ENCODE peak calls at places on chromosomes 1 and 21, in four cellular contexts. F is cardiac fibroblast, E is body of pancreas, B is foreskin fibroblast. D is an unnamed sample.

GRCh38 chr1:41682845-41683630 is 198.6 kb upstream of the EDN2 start:
- DNase-seq in E (no peak), F (no peak), B (no peak), D (no peak)

GRCh38 chr1:116498789-116499628 is 71.8 kb downstream of the CD58 start:
- DNase-seq in F (peak), E (peak), B (peak), D (peak)

GRCh38 chr1:234768171-234768568 is 158.2 kb upstream of the IRF2BP2 start:
- DNase-seq in F (no peak), B (no peak), E (no peak), D (no peak)

GRCh38 chr21:37093977-37094376 is 20.9 kb downstream of the TTC3 start:
- DNase-seq in E (no peak), F (no peak), B (no peak), D (no peak)

GRCh38 chr1:239810071-239810481 is 281.6 kb upstream of the FMN2 start:
- DNase-seq in F (no peak), B (peak), E (no peak), D (no peak)

GRCh38 chr21:38787461-38788274 is 18.1 kb upstream of the ETS2 start:
- DNase-seq in F (peak), B (no peak), E (peak), D (no peak)

GRCh38 chr1:14371806-14372497 is 226.5 kb upstream of the KAZN start:
- DNase-seq in B (peak), F (no peak), E (no peak), D (no peak)

GRCh38 chr1:117826551-117827078 is 102.8 kb downstream of the GDAP2 start:
- DNase-seq in E (peak), F (peak), B (peak), D (peak)

GRCh38 chr1:230832466-230832865 is 35.9 kb downstream of the C1orf198 start:
- DNase-seq in E (no peak), F (peak), B (peak), D (no peak)

GRCh38 chr1:230828421-230828820 is 39.9 kb downstream of the C1orf198 start:
- DNase-seq in E (no peak), F (no peak), B (no peak), D (no peak)

GRCh38 chr1:230833511-230833910 is 34.8 kb downstream of the C1orf198 start:
- DNase-seq in E (no peak), B (no peak), F (no peak), D (no peak)

GRCh38 chr1:230834292-230834691 is 34.0 kb downstream of the C1orf198 start:
- DNase-seq in E (no peak), B (no peak), F (peak), D (no peak)

GRCh38 chr1:230831706-230832105 is 36.6 kb downstream of the C1orf198 start:
- DNase-seq in F (peak), E (no peak), B (peak), D (peak)
- H3K4me3 ChIP-seq in F (no peak), E (no peak), B (no peak), D (no peak)

GRCh38 chr1:201553496-201554166 is 14.7 kb downstream of the NAV1 start:
- DNase-seq in E (no peak), B (no peak), F (no peak), D (no peak)
- H3K4me3 ChIP-seq in E (no peak), B (no peak), F (no peak), D (no peak)

GRCh38 chr21:33540711-33541104 is 1.2 kb downstream of the GART start:
- DNase-seq in B (no peak), F (no peak), E (no peak), D (no peak)
- H3K4me3 ChIP-seq in B (peak), F (peak), E (no peak), D (no peak)

GRCh38 chr1:62196091-62196690 is 1.5 kb downstream of the L1TD1 start:
- DNase-seq in B (no peak), E (no peak), F (no peak), D (no peak)

GRCh38 chr1:62198781-62199125 is 4.1 kb downstream of the L1TD1 start:
- DNase-seq in F (peak), E (peak), B (peak), D (peak)

GRCh38 chr1:62194651-62195282 is at the start of gene L1TD1:
- DNase-seq in E (no peak), F (no peak), B (no peak), D (peak)

DNA sequence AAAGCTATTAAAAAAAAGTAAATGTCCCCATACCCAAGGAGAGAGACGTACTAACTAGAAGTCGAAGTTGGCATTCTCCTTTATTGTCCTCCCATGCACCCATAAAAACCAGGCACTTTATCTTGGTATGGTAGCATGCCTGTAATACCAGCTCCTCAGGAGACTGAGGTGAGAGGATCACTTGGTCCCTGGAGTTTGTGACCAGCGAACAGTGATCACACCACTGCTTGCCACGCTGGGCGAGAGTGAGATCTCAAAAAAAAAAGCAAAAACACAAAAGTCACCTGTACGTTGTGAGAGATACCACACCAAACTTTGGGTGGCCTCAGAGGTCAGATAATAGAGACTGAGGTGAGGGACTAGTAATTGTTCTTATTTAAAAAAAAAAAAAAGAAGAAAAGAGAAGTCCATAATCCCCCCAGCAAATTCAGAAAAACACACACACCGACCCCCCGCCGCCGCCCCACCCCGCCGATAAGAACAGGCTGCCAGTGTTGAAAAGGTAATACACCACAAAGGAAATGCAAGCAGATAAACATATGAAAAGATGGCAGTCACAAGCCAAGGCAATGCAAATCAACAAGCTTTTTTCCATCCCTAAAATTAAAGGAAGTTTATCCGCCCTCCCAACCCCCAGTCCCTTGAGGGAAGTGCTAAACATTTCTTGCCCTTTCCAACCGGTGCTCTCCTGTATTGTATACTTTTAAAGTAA is 3.6 kb downstream of the L1TD1 start:
- DNase-seq in B (no peak), E (no peak), F (no peak), D (no peak)
- H3K4me3 ChIP-seq in B (no peak), E (no peak), F (no peak), D (no peak)

GRCh38 chr1:199929556-199929955 is 98.0 kb upstream of the NR5A2 start:
- DNase-seq in E (no peak), B (no peak), F (no peak), D (no peak)

GRCh38 chr1:199937161-199937560 is 90.3 kb upstream of the NR5A2 start:
- DNase-seq in E (no peak), F (no peak), B (no peak), D (no peak)

GRCh38 chr1:199932462-199932861 is 95.0 kb upstream of the NR5A2 start:
- DNase-seq in B (no peak), F (no peak), E (no peak), D (no peak)

GRCh38 chr1:199931666-199932377 is 95.7 kb upstream of the NR5A2 start:
- DNase-seq in F (peak), E (no peak), B (peak), D (peak)
- H3K4me3 ChIP-seq in F (no peak), E (no peak), B (no peak), D (no peak)

GRCh38 chr1:73674945-73675561 is 522.9 kb downstream of the LRRIQ3 start:
- DNase-seq in E (no peak), B (peak), F (peak), D (peak)

GRCh38 chr1:73671530-73671929 is 526.4 kb downstream of the LRRIQ3 start:
- DNase-seq in B (no peak), F (no peak), E (no peak), D (no peak)

DNA sequence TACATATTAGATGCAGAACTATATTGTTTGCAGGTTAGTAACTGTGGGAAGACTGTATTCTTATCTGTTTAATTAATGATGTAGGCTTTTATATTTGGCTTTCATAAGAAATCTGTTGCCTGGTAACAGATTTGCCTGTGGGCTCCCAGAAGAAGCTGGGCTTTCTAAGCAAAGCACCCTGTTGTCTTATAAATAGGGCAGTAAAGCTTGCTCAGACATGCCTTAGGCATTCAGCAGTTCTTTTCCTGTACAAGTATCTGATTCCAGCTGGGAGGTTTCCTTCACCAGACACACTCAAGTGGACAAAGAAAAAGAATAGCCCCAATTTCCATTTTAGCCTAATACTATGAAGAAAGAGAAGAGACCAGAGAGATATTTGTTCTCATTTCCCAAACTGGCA is 524.0 kb downstream of the LRRIQ3 start:
- DNase-seq in E (no peak), B (no peak), F (no peak), D (peak)
- H3K4me3 ChIP-seq in E (no peak), B (no peak), F (no peak), D (no peak)

GRCh38 chr1:206705744-206706297 is 21.1 kb downstream of the MAPKAPK2 start:
- DNase-seq in E (no peak), F (peak), B (no peak), D (no peak)

GRCh38 chr1:206704239-206704638 is 19.5 kb downstream of the MAPKAPK2 start:
- DNase-seq in B (no peak), E (no peak), F (no peak), D (no peak)

GRCh38 chr1:206706298-206706791 is 21.6 kb downstream of the MAPKAPK2 start:
- DNase-seq in F (peak), B (peak), E (no peak), D (peak)

GRCh38 chr1:206703647-206704046 is 18.9 kb downstream of the MAPKAPK2 start:
- DNase-seq in E (no peak), F (no peak), B (no peak), D (no peak)

GRCh38 chr1:206705187-206705586 is 20.5 kb downstream of the MAPKAPK2 start:
- DNase-seq in F (peak), B (peak), E (no peak), D (no peak)
- H3K4me3 ChIP-seq in F (no peak), B (no peak), E (no peak), D (no peak)

DNA sequence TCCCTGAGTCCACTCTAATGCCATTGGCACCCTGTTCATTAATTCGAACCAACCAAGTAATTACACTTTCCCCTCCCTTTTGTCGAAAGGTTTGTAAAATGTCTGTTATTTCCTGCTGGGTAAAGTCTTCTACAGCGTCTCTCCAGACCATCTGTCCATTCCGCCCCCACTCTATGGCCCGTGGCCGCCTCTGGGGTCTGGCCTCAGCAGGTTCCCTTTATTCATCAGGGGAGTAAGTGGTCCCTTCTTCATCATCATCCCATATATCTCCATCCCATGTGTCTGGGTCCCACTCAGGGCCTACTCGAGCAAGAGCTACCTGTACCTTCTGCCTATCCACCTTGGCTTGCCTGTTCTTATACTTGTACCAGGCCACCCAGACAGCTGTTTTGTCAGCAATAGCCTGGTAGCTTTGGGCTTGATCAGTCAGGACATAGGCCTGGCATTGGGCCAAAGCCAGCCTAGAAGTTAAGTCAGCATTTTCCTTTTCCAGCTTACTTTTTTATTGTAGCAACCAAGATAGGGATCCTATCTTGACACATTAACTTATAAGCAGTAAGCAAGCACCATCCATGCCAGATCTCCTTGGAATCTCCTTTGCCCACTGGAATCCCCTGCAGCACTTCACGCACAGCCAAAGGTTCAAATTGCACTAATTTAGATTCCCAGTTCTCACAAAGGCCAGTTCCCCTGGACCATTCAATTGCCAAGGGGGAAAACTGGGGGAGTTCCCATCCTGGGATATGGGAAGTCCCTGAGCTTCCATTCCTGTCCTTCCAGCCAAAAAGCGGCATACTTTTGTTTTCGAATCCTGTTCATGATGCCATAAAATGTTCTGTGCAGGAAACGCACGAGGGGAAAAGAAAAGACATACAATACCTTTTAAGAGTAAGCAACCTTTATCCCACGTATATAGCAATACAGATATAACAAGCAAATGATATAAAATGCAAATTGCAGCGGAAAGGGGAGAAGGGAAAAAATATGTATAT is 6.6 kb upstream of the STUM start:
- DNase-seq in F (peak), B (peak), E (peak), D (peak)
- H3K4me3 ChIP-seq in F (no peak), B (no peak), E (no peak), D (no peak)

GRCh38 chr1:70048336-70048735 is 157.0 kb downstream of the LRRC40 start:
- DNase-seq in F (no peak), B (peak), E (no peak), D (no peak)

GRCh38 chr1:70057500-70057899 is 147.9 kb downstream of the LRRC40 start:
- DNase-seq in E (no peak), F (no peak), B (peak), D (no peak)

GRCh38 chr1:70051926-70052325 is 153.5 kb downstream of the LRRC40 start:
- DNase-seq in F (no peak), E (no peak), B (no peak), D (no peak)
- H3K4me3 ChIP-seq in F (no peak), E (no peak), B (no peak), D (no peak)

GRCh38 chr21:44443291-44443890 is 11.9 kb upstream of the LRRC3 start:
- DNase-seq in B (no peak), E (no peak), F (no peak), D (no peak)
- H3K4me3 ChIP-seq in B (no peak), E (no peak), F (no peak), D (no peak)